ENCODE peak calls at places on chromosomes 16 and 17, in five cellular contexts. Q is AG04449, R is astrocyte of the cerebellum, C is heart right ventricle, H is WERI-Rb-1. B is an unnamed sample.

GRCh38 chr16:71572497-71573116 is 4.3 kb downstream of the TAT start:
- DNase-seq in H (no peak), Q (no peak), C (no peak), R (no peak), B (no peak)

GRCh38 chr17:61758430-61758829 is 104.9 kb downstream of the BRIP1 start:
- DNase-seq in C (no peak), H (no peak), R (no peak), Q (no peak), B (no peak)

GRCh38 chr16:62602790-62603189 is 566.6 kb upstream of the CDH8 start:
- DNase-seq in Q (no peak), H (no peak), C (no peak), R (no peak), B (no peak)

GRCh38 chr17:78390241-78391050 is 12.0 kb downstream of the PGS1 start:
- DNase-seq in Q (peak), C (peak), H (peak), R (peak), B (peak)

GRCh38 chr17:58285422-58285810 is 4.7 kb upstream of the MPO start:
- DNase-seq in H (no peak), R (no peak), Q (no peak), C (no peak), B (no peak)

GRCh38 chr16:48143816-48144215 is 12.0 kb downstream of the ABCC12 start:
- DNase-seq in C (no peak), H (no peak), R (no peak), Q (no peak), B (no peak)

GRCh38 chr16:65176603-65177002 is 54.7 kb upstream of the CDH11 start:
- DNase-seq in R (peak), Q (peak), C (peak), H (no peak), B (peak)

GRCh38 chr17:859461-860195 is 77.5 kb downstream of the MRM3 start:
- DNase-seq in H (peak), C (no peak), Q (no peak), R (no peak), B (no peak)

GRCh38 chr17:11705111-11705510 is 106.8 kb downstream of the DNAH9 start:
- DNase-seq in R (peak), Q (no peak), H (no peak), C (no peak), B (no peak)

GRCh38 chr17:7241047-7241733 is 1.1 kb downstream of the GABARAP start:
- DNase-seq in R (no peak), H (no peak), C (no peak), Q (no peak), B (no peak)

GRCh38 chr17:43456661-43457361 is 27.0 kb upstream of the DHX8 start:
- DNase-seq in C (no peak), Q (no peak), R (no peak), H (peak), B (peak)

GRCh38 chr17:81019563-81020442 is 15.1 kb upstream of the BAIAP2 start:
- DNase-seq in Q (no peak), H (peak), C (no peak), R (no peak), B (no peak)

GRCh38 chr16:4677390-4677789 is 16.0 kb upstream of the NUDT16L1 start:
- DNase-seq in R (no peak), H (no peak), Q (no peak), C (peak), B (no peak)
- TF ChIP-seq CTCF in R (no peak), H (no peak), Q (no peak), C (no peak), B (no peak)

DNA sequence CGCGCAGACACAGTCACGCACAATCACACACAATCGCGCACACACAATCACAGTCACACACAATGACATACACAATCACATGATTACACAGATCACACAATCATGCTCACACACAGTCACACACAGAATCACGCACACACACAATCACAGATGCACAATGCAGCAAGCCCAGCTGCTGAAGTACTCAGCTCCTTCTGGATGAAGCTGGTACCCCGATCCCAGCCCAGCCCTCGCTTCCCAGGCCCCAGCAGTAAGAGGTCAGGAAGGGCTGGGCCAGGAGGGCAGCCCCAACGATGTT is 45.2 kb downstream of the ZDHHC7 start:
- DNase-seq in H (no peak), Q (no peak), R (no peak), C (no peak), B (no peak)
- TF ChIP-seq CTCF in H (no peak), Q (no peak), R (no peak), C (no peak), B (no peak)

GRCh38 chr16:89386337-89386736 is 104.0 kb downstream of the ANKRD11 start:
- DNase-seq in C (no peak), Q (no peak), R (no peak), H (no peak), B (no peak)
- TF ChIP-seq CTCF in C (no peak), Q (no peak), R (no peak), H (no peak), B (no peak)

GRCh38 chr17:5467416-5467815 is 1.4 kb downstream of the DHX33 start:
- DNase-seq in Q (no peak), R (no peak), H (no peak), C (no peak), B (no peak)
- TF ChIP-seq CTCF in Q (no peak), R (no peak), H (no peak), C (no peak), B (no peak)

DNA sequence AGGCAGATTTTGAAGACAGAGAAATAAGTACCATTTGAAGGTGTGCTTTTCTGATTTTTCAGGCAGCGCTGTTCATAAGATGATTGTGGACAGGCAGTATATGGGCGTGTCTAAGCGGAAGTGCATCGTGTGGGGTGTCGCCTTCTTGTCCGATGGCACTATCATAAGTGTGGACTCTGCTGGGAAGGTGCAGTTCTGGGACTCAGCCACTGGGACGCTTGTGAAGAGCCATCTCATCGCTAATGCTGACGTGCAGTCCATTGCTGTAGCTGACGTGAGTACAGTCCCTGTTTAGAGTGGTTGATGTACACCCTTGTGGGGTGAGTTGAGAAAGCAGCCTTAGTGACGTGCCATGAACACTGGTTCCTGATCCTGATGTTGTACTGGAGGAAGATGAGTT is 10.7 kb downstream of the UTP4 start:
- DNase-seq in H (peak), C (no peak), Q (no peak), R (no peak), B (no peak)
- TF ChIP-seq CTCF in H (peak), C (no peak), Q (no peak), R (no peak), B (no peak)

B was measured in AG09319.